ENCODE peak calls at places on chromosome 13, in four cellular contexts. One of them, this sample, is unnamed.

GRCh38 chr13:51834581-51835158 is 10.3 kb downstream of the TMEM272 start:
- DNase-seq in K562: no peak
- DNase-seq in HCT116: no peak
- DNase-seq in fibroblast of lung: no peak
- DNase-seq in this sample: no peak

GRCh38 chr13:98246538-98247172 is 69.6 kb upstream of the RNF113B start:
- DNase-seq in K562: no peak
- DNase-seq in HCT116: no peak
- DNase-seq in fibroblast of lung: no peak
- DNase-seq in this sample: no peak

GRCh38 chr13:71517004-71517403 is 350.0 kb downstream of the DACH1 start:
- DNase-seq in HCT116: peak
- DNase-seq in fibroblast of lung: peak
- DNase-seq in K562: no peak
- DNase-seq in this sample: no peak

GRCh38 chr13:41523396-41523795 is 66.0 kb downstream of the RGCC start:
- DNase-seq in K562: no peak
- DNase-seq in fibroblast of lung: no peak
- DNase-seq in HCT116: no peak
- DNase-seq in this sample: peak

GRCh38 chr13:51148223-51148951 is 37.3 kb upstream of the C13orf42 start:
- DNase-seq in fibroblast of lung: no peak
- DNase-seq in K562: no peak
- DNase-seq in HCT116: no peak
- DNase-seq in this sample: no peak

GRCh38 chr13:78160793-78161192 is 242.2 kb upstream of the EDNRB start:
- DNase-seq in HCT116: no peak
- DNase-seq in K562: no peak
- DNase-seq in fibroblast of lung: peak
- DNase-seq in this sample: no peak

GRCh38 chr13:30113983-30114491 is 193.3 kb downstream of the KATNAL1 start:
- DNase-seq in HCT116: no peak
- DNase-seq in K562: peak
- DNase-seq in fibroblast of lung: no peak
- DNase-seq in this sample: no peak

GRCh38 chr13:112767506-112768471 is 78.0 kb downstream of the ATP11A start:
- DNase-seq in HCT116: no peak
- DNase-seq in K562: no peak
- DNase-seq in fibroblast of lung: no peak
- DNase-seq in this sample: peak

GRCh38 chr13:37869756-37870488 is at the start of gene TRPC4:
- DNase-seq in K562: peak
- DNase-seq in fibroblast of lung: peak
- DNase-seq in HCT116: no peak
- DNase-seq in this sample: no peak

GRCh38 chr13:77310579-77311279 is 16.2 kb downstream of the MYCBP2 start:
- DNase-seq in HCT116: no peak
- DNase-seq in fibroblast of lung: no peak
- DNase-seq in K562: no peak
- DNase-seq in this sample: no peak

GRCh38 chr13:91166714-91167511 is 180.6 kb upstream of the MIR17HG start:
- DNase-seq in HCT116: no peak
- DNase-seq in fibroblast of lung: no peak
- DNase-seq in K562: no peak
- DNase-seq in this sample: no peak

GRCh38 chr13:93558637-93559036 is 332.0 kb downstream of the GPC6 start:
- DNase-seq in K562: no peak
- DNase-seq in HCT116: no peak
- DNase-seq in fibroblast of lung: no peak
- DNase-seq in this sample: no peak

GRCh38 chr13:80921971-80922370 is 581.0 kb upstream of the SPRY2 start:
- DNase-seq in fibroblast of lung: no peak
- DNase-seq in HCT116: no peak
- DNase-seq in K562: no peak
- DNase-seq in this sample: no peak

GRCh38 chr13:102376314-102376713 is 25.5 kb downstream of the FGF14 start:
- DNase-seq in K562: no peak
- DNase-seq in fibroblast of lung: no peak
- DNase-seq in HCT116: no peak
- DNase-seq in this sample: no peak

GRCh38 chr13:44660050-44660449 is 83.9 kb upstream of the TSC22D1 start:
- DNase-seq in HCT116: no peak
- DNase-seq in fibroblast of lung: no peak
- DNase-seq in K562: no peak
- DNase-seq in this sample: no peak

GRCh38 chr13:85930108-85930507 is 130.9 kb upstream of the SLITRK6 start:
- DNase-seq in HCT116: no peak
- DNase-seq in fibroblast of lung: no peak
- DNase-seq in K562: no peak
- DNase-seq in this sample: no peak

GRCh38 chr13:100836696-100837095 is 162.1 kb upstream of the TMTC4 start:
- DNase-seq in fibroblast of lung: peak
- DNase-seq in HCT116: no peak
- DNase-seq in K562: no peak
- DNase-seq in this sample: no peak

GRCh38 chr13:48902421-48902820 is 73.3 kb upstream of the FNDC3A start:
- DNase-seq in K562: no peak
- DNase-seq in fibroblast of lung: no peak
- DNase-seq in HCT116: no peak
- DNase-seq in this sample: no peak

GRCh38 chr13:27975579-27976361 is 6.7 kb upstream of the CDX2 start:
- DNase-seq in fibroblast of lung: no peak
- DNase-seq in K562: no peak
- DNase-seq in HCT116: no peak
- DNase-seq in this sample: peak

GRCh38 chr13:49865174-49865573 is 71.0 kb downstream of the SPRYD7 start:
- DNase-seq in fibroblast of lung: no peak
- DNase-seq in HCT116: no peak
- DNase-seq in K562: no peak
- DNase-seq in this sample: no peak

GRCh38 chr13:111874981-111875380 is 192.0 kb upstream of the SOX1 start:
- DNase-seq in fibroblast of lung: no peak
- DNase-seq in HCT116: no peak
- DNase-seq in K562: no peak
- DNase-seq in this sample: no peak

GRCh38 chr13:84126671-84127171 is 244.4 kb upstream of the SLITRK1 start:
- DNase-seq in HCT116: no peak
- DNase-seq in fibroblast of lung: peak
- DNase-seq in K562: no peak
- DNase-seq in this sample: no peak

GRCh38 chr13:47025791-47026419 is 129.1 kb upstream of the HTR2A start:
- DNase-seq in fibroblast of lung: peak
- DNase-seq in K562: no peak
- DNase-seq in HCT116: no peak
- DNase-seq in this sample: peak

GRCh38 chr13:25247345-25247744 is 39.9 kb downstream of the MTMR6 start:
- DNase-seq in HCT116: no peak
- DNase-seq in fibroblast of lung: no peak
- DNase-seq in K562: no peak
- DNase-seq in this sample: no peak

GRCh38 chr13:45036206-45036605 is 46.9 kb downstream of the GPALPP1 start:
- DNase-seq in K562: no peak
- DNase-seq in fibroblast of lung: no peak
- DNase-seq in HCT116: no peak
- DNase-seq in this sample: no peak

GRCh38 chr13:21458457-21458815 is 667 bp downstream of the ZDHHC20 start:
- DNase-seq in fibroblast of lung: no peak
- DNase-seq in HCT116: no peak
- DNase-seq in K562: peak
- DNase-seq in this sample: peak

GRCh38 chr13:112067121-112067741 is at the start of gene SOX1:
- DNase-seq in HCT116: no peak
- DNase-seq in fibroblast of lung: peak
- DNase-seq in K562: no peak
- DNase-seq in this sample: no peak

GRCh38 chr13:53545340-53545941 is 516.8 kb downstream of the OLFM4 start:
- DNase-seq in fibroblast of lung: no peak
- DNase-seq in K562: no peak
- DNase-seq in HCT116: no peak
- DNase-seq in this sample: no peak

GRCh38 chr13:37486171-37486661 is 112.4 kb downstream of the POSTN start:
- DNase-seq in K562: no peak
- DNase-seq in fibroblast of lung: peak
- DNase-seq in HCT116: no peak
- DNase-seq in this sample: no peak

GRCh38 chr13:109785892-109786450 is 412 bp downstream of the IRS2 start:
- DNase-seq in K562: peak
- DNase-seq in HCT116: no peak
- DNase-seq in fibroblast of lung: no peak
- DNase-seq in this sample: no peak

DNA sequence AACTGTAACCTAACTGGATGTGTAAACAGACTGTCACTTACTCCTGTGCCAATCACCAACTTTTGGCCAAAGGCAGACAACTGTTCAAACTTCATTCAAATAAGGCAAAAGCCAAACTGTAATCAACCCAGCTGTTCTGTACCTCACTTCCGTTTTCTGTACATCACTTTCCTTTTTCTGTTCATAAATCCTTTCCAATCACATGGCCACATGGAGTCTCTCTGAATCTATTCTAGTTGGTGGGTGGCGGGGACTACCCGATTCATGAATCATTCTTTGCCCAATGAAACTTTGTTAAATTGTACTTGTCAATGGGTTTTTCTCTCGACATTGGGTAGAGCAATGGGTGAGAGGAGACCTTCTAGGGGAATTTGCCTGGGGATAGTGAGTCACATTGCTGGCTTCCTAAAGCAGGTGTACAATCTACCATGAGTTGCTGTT is 178.3 kb upstream of the RFC3 start:
- DNase-seq in K562: no peak
- DNase-seq in fibroblast of lung: no peak
- DNase-seq in HCT116: no peak
- DNase-seq in this sample: peak
- H3K4me3 ChIP-seq in K562: no peak
- H3K4me3 ChIP-seq in fibroblast of lung: no peak
- H3K4me3 ChIP-seq in HCT116: no peak
- H3K4me3 ChIP-seq in this sample: peak

DNA sequence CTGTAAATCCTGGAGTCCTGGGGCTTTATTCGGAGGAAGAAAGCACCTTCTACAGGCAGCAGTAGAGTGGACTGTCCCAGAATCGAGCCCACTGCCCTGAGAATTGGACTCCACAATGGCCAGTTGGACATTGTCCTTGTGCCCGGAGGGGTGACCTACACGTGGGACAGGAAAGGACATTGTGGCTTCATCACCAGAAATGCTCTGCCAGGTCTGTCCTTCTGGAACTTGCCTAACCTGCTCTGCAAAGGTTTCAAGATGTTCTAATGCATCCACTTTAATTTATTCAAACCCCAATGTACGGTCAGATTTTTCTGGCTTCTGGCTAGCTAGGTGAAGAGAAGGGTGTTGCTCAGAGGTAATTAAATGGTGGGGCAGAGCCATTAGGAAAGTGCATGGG is 32.4 kb upstream of the SPATA13 start:
- DNase-seq in K562: no peak
- DNase-seq in fibroblast of lung: no peak
- DNase-seq in HCT116: no peak
- DNase-seq in this sample: no peak
- H3K9ac ChIP-seq in K562: no peak
- H3K9ac ChIP-seq in fibroblast of lung: no peak
- H3K9ac ChIP-seq in HCT116: no peak
- H3K9ac ChIP-seq in this sample: no peak

DNA sequence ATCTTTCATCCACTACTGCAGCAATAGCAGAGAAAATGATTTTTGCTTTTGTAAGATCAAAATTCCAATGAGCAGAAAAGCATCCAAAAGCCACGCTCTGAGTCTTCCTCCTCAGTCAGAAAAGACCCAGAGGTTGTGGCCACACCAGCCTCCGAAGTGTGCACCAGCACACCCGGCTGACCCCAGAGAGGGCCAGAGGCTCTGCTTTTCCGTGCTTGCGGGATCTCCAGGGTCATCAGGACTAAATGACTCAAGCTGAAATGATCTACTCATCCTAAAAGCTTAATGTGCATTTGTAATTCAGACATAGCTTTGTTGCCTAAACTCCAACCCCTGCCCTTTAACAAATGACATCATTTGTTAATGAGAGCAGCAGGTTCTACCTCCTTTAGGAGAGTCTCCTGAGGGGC is 16.5 kb downstream of the RXFP2 start:
- DNase-seq in K562: no peak
- DNase-seq in HCT116: no peak
- DNase-seq in fibroblast of lung: peak
- DNase-seq in this sample: no peak
- H3K4me2 ChIP-seq in K562: no peak
- H3K4me2 ChIP-seq in HCT116: no peak
- H3K4me2 ChIP-seq in fibroblast of lung: peak
- H3K4me2 ChIP-seq in this sample: no peak

GRCh38 chr13:108212901-108213300 is 2.4 kb downstream of the LIG4 start:
- DNase-seq in HCT116: no peak
- DNase-seq in fibroblast of lung: no peak
- DNase-seq in K562: no peak
- DNase-seq in this sample: no peak
- H3K4me3 ChIP-seq in HCT116: no peak
- H3K4me3 ChIP-seq in fibroblast of lung: no peak
- H3K4me3 ChIP-seq in K562: no peak
- H3K4me3 ChIP-seq in this sample: no peak

GRCh38 chr13:39663508-39663907 is 8.0 kb downstream of the COG6 start:
- DNase-seq in HCT116: no peak
- DNase-seq in fibroblast of lung: no peak
- DNase-seq in K562: no peak
- DNase-seq in this sample: no peak
- H3K9ac ChIP-seq in HCT116: no peak
- H3K9ac ChIP-seq in fibroblast of lung: no peak
- H3K9ac ChIP-seq in K562: no peak
- H3K9ac ChIP-seq in this sample: no peak

GRCh38 chr13:65917731-65918130 is 1312.4 kb downstream of the PCDH9 start:
- DNase-seq in HCT116: no peak
- DNase-seq in K562: no peak
- DNase-seq in fibroblast of lung: no peak
- DNase-seq in this sample: no peak
- H3K4me2 ChIP-seq in HCT116: no peak
- H3K4me2 ChIP-seq in K562: no peak
- H3K4me2 ChIP-seq in fibroblast of lung: no peak
- H3K4me2 ChIP-seq in this sample: no peak